ENCODE peak calls at places on chromosomes 5 and 9, in nine cellular contexts. M, O, I, X, H, G, T, F and V are unnamed samples.

GRCh38 chr9:118570076-118570475 is 799.2 kb downstream of the BRINP1 start:
- DNase-seq in M (no peak), O (no peak), I (no peak), X (no peak), H (no peak), G (no peak), T (no peak), F (no peak), V (no peak)

GRCh38 chr5:169065400-169065799 is 235.5 kb downstream of the SLIT3 start:
- DNase-seq in M (no peak), O (no peak), I (no peak), X (no peak), H (no peak), G (no peak), T (no peak), F (no peak), V (no peak)

GRCh38 chr5:52893105-52893504 is 96.0 kb upstream of the ITGA2 start:
- DNase-seq in M (no peak), O (no peak), I (no peak), X (no peak), H (no peak), G (no peak), T (no peak), F (no peak), V (no peak)

GRCh38 chr9:133992780-133993634 is 883 bp upstream of the VAV2 start:
- DNase-seq in M (peak; percentile 88), O (no peak), I (peak; percentile 87), X (peak; percentile 57), H (peak; percentile 60), G (peak; percentile 77), T (peak; percentile 84), F (peak; percentile 81), V (peak; percentile 91)

GRCh38 chr9:111825468-111826145 is 30.9 kb upstream of the SHOC1 start:
- DNase-seq in M (no peak), O (no peak), I (no peak), X (no peak), H (no peak), G (no peak), T (no peak), F (no peak), V (no peak)

GRCh38 chr5:98099448-98100105 is 673.9 kb upstream of the RGMB start:
- DNase-seq in M (no peak), O (no peak), I (no peak), X (no peak), H (no peak), G (no peak), T (no peak), F (no peak), V (no peak)

GRCh38 chr5:78647838-78648358 is 674 bp downstream of the LHFPL2 start:
- DNase-seq in M (peak; percentile 72), O (no peak), I (peak; percentile 77), X (no peak), H (no peak), G (no peak), T (peak; percentile 55), F (peak; percentile 61), V (peak; percentile 67)

GRCh38 chr5:137402436-137403187 is 96.5 kb downstream of the SPOCK1 start:
- DNase-seq in M (no peak), O (no peak), I (no peak), X (no peak), H (no peak), G (no peak), T (no peak), F (no peak), V (no peak)

GRCh38 chr9:17613723-17614122 is 34.9 kb downstream of the SH3GL2 start:
- DNase-seq in M (no peak), O (no peak), I (no peak), X (no peak), H (no peak), G (no peak), T (peak; percentile 32), F (no peak), V (no peak)

GRCh38 chr5:114223866-114224265 is 138.0 kb upstream of the KCNN2 start:
- DNase-seq in M (no peak), O (no peak), I (peak; percentile 24), X (peak; percentile 68), H (no peak), G (no peak), T (no peak), F (peak; percentile 24), V (no peak)